ENCODE peak calls at places on chromosomes 2 and 18, in eight cellular contexts. G is right cardiac atrium, D is cardiac fibroblast, J is adrenal gland, Z is cardiac muscle cell, M is iPS DF 6.9, E is fibroblast of lung, Y is bronchial epithelial cell. U is an unnamed sample.

GRCh38 chr2:36438454-36438977 is 82.9 kb downstream of the CRIM1 start:
- DNase-seq in M (no peak), Z (no peak), E (peak), Y (peak), G (no peak), D (peak), J (no peak), U (peak)

GRCh38 chr2:59176737-59177136 is 935.6 kb upstream of the FANCL start:
- DNase-seq in Z (no peak), J (no peak), E (no peak), M (no peak), D (no peak), Y (peak), G (no peak), U (no peak)

GRCh38 chr2:71299507-71299906 is 32.1 kb upstream of the ZNF638 start:
- DNase-seq in D (peak), Z (peak), Y (peak), G (no peak), J (no peak), E (peak), M (no peak), U (no peak)

GRCh38 chr2:145036421-145036901 is 516.5 kb upstream of the ZEB2 start:
- DNase-seq in M (no peak), J (no peak), Z (no peak), Y (no peak), E (no peak), D (peak), G (no peak), U (no peak)

GRCh38 chr2:133438026-133438425 is 130.2 kb downstream of the NCKAP5 start:
- DNase-seq in J (no peak), D (no peak), Y (no peak), M (no peak), E (no peak), Z (no peak), G (no peak), U (no peak)

GRCh38 chr2:157833721-157834120 is 42.4 kb downstream of the ACVR1 start:
- DNase-seq in J (no peak), M (no peak), D (no peak), Y (no peak), Z (no peak), E (no peak), G (no peak), U (no peak)

GRCh38 chr18:54772081-54772480 is 56.2 kb upstream of the RAB27B start:
- DNase-seq in M (no peak), Z (no peak), D (no peak), Y (peak), G (no peak), J (no peak), E (no peak), U (no peak)

GRCh38 chr2:152920846-152921245 is 202.4 kb downstream of the ARL6IP6 start:
- DNase-seq in E (no peak), M (no peak), Y (peak), J (peak), D (no peak), Z (peak), G (no peak), U (no peak)

GRCh38 chr2:32864337-32864736 is 82.4 kb upstream of the LTBP1 start:
- DNase-seq in J (no peak), G (no peak), E (peak), Z (no peak), M (no peak), Y (no peak), D (peak), U (peak)

GRCh38 chr18:682833-683232 is 25.4 kb downstream of the TYMS start:
- DNase-seq in J (no peak), Z (no peak), E (no peak), Y (no peak), M (no peak), G (no peak), D (no peak), U (no peak)

GRCh38 chr2:223057545-223057944 is 5.6 kb downstream of the KCNE4 start:
- DNase-seq in E (no peak), J (no peak), Z (no peak), G (no peak), Y (no peak), D (peak), M (no peak), U (no peak)

GRCh38 chr2:165245081-165245480 is 5.9 kb downstream of the SCN2A start:
- DNase-seq in M (no peak), J (no peak), Y (no peak), D (no peak), E (no peak), Z (no peak), G (no peak), U (no peak)

GRCh38 chr2:37623971-37624897 is 47.2 kb downstream of the CDC42EP3 start:
- DNase-seq in G (no peak), Y (peak), E (peak), J (no peak), M (no peak), Z (no peak), D (no peak), U (peak)

GRCh38 chr2:106098081-106098480 is 96.0 kb downstream of the UXS1 start:
- DNase-seq in Z (peak), M (no peak), J (no peak), D (peak), E (peak), G (no peak), Y (no peak), U (no peak)

GRCh38 chr18:10950876-10951630 is 198.3 kb downstream of the PIEZO2 start:
- DNase-seq in E (no peak), Z (no peak), G (no peak), J (no peak), Y (no peak), M (no peak), D (no peak), U (no peak)

GRCh38 chr2:20617892-20618467 is 32.9 kb downstream of the HS1BP3 start:
- DNase-seq in E (peak), Z (peak), Y (peak), M (no peak), D (peak), G (peak), J (peak), U (peak)

GRCh38 chr2:237894986-237895543 is 35.6 kb downstream of the RAMP1 start:
- DNase-seq in Y (no peak), Z (no peak), J (no peak), D (no peak), M (no peak), G (peak), E (no peak), U (no peak)

GRCh38 chr2:134160793-134161504 is 92.9 kb upstream of the MGAT5 start:
- DNase-seq in J (peak), D (peak), E (peak), Y (no peak), G (peak), M (no peak), Z (no peak), U (no peak)

GRCh38 chr2:197088694-197089093 is 162.2 kb upstream of the PGAP1 start:
- DNase-seq in Y (no peak), E (peak), J (no peak), Z (no peak), D (peak), G (no peak), M (no peak), U (peak)

GRCh38 chr2:127389778-127390435 is 2.1 kb upstream of the MAP3K2 start:
- DNase-seq in Y (no peak), Z (no peak), E (no peak), M (no peak), J (no peak), G (no peak), D (no peak), U (no peak)

GRCh38 chr2:176178271-176178806 is 10.1 kb upstream of the HOXD1 start:
- DNase-seq in M (no peak), D (no peak), J (no peak), G (no peak), Z (peak), Y (peak), E (no peak), U (no peak)

GRCh38 chr18:2889761-2890192 is 43.0 kb downstream of the EMILIN2 start:
- DNase-seq in G (no peak), E (no peak), Z (no peak), D (peak), Y (peak), M (no peak), J (no peak), U (no peak)
- H3K4me3 ChIP-seq in G (no peak), E (no peak), Z (no peak), D (no peak), Y (no peak), M (no peak), J (no peak), U (no peak)

GRCh38 chr2:27493948-27494283 is 1.1 kb downstream of the FNDC4 start:
- DNase-seq in Z (no peak), D (no peak), E (no peak), J (no peak), M (no peak), Y (no peak), G (peak), U (no peak)
- H3K4me3 ChIP-seq in Z (no peak), D (no peak), E (no peak), J (no peak), M (no peak), Y (no peak), G (no peak), U (peak)

GRCh38 chr2:221485500-221485870 is 86.6 kb downstream of the EPHA4 start:
- DNase-seq in Y (no peak), E (no peak), D (no peak), J (no peak), G (no peak), M (no peak), Z (no peak), U (no peak)
- H3K4me3 ChIP-seq in Y (no peak), E (no peak), D (no peak), J (no peak), G (no peak), M (no peak), Z (no peak), U (no peak)

GRCh38 chr2:217289909-217290283 is 430.0 kb upstream of the TNP1 start:
- DNase-seq in G (peak), E (peak), D (peak), Y (peak), Z (peak), J (peak), M (no peak), U (no peak)
- H3K4me3 ChIP-seq in G (no peak), E (no peak), D (no peak), Y (no peak), Z (no peak), J (no peak), M (no peak), U (no peak)

GRCh38 chr18:22169011-22169888 is at the start of gene GATA6:
- DNase-seq in Y (peak), D (peak), J (peak), E (peak), M (no peak), Z (peak), G (peak), U (peak)

GRCh38 chr18:22170421-22171262 is 1.3 kb downstream of the GATA6 start:
- DNase-seq in D (peak), M (no peak), E (peak), Y (no peak), G (peak), Z (peak), J (peak), U (no peak)

GRCh38 chr18:22171263-22171838 is 2.0 kb downstream of the GATA6 start:
- DNase-seq in J (no peak), M (no peak), D (peak), Z (no peak), Y (no peak), G (peak), E (no peak), U (no peak)

GRCh38 chr18:22168360-22168921 is 948 bp upstream of the GATA6 start:
- DNase-seq in Y (no peak), G (peak), E (peak), D (peak), Z (peak), M (no peak), J (peak), U (no peak)

DNA sequence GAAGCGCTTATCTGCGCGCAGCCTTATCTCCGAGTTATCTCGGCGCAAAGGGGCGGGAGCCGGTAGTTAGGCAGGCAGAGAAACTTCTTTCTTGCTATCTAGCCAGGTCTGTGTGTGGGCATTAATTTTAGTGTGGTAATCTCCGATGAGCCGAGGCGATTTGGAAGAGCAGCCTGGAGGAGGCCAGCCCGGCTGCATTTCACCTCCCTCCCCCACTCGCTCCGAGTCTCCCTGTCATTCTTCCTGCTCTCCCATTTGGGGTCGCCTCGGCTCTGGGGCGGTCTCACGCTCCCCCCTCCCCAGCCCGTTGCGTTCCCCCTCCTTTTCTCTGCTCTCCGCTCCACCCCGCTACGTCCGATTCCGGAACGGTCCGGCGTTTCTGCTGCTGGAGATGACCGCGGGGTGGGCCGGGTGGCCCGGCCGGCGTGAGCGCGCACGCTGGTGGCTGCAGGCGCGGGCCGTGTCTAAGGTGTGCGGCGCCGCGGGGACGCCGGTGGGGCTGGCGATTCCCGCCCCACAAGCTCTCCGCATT is 566 bp downstream of the GATA6 start:
- DNase-seq in M (no peak), E (peak), Z (peak), G (peak), J (peak), Y (no peak), D (peak), U (no peak)
- H3K4me3 ChIP-seq in M (peak), E (peak), Z (peak), G (peak), J (peak), Y (peak), D (peak), U (peak)

GRCh38 chr2:236662231-236663160 is 92.9 kb downstream of the ACKR3 start:
- DNase-seq in D (peak), G (no peak), J (no peak), M (no peak), E (no peak), Z (no peak), Y (no peak), U (peak)

GRCh38 chr2:236659758-236660150 is 90.1 kb downstream of the ACKR3 start:
- DNase-seq in D (peak), G (no peak), Y (peak), J (no peak), M (no peak), E (peak), Z (no peak), U (peak)

GRCh38 chr2:236661762-236662110 is 92.1 kb downstream of the ACKR3 start:
- DNase-seq in Z (no peak), D (peak), E (no peak), M (no peak), J (no peak), Y (no peak), G (no peak), U (peak)

GRCh38 chr2:236658974-236659757 is 89.5 kb downstream of the ACKR3 start:
- DNase-seq in E (no peak), G (no peak), J (no peak), Y (no peak), Z (no peak), D (no peak), M (no peak), U (no peak)

DNA sequence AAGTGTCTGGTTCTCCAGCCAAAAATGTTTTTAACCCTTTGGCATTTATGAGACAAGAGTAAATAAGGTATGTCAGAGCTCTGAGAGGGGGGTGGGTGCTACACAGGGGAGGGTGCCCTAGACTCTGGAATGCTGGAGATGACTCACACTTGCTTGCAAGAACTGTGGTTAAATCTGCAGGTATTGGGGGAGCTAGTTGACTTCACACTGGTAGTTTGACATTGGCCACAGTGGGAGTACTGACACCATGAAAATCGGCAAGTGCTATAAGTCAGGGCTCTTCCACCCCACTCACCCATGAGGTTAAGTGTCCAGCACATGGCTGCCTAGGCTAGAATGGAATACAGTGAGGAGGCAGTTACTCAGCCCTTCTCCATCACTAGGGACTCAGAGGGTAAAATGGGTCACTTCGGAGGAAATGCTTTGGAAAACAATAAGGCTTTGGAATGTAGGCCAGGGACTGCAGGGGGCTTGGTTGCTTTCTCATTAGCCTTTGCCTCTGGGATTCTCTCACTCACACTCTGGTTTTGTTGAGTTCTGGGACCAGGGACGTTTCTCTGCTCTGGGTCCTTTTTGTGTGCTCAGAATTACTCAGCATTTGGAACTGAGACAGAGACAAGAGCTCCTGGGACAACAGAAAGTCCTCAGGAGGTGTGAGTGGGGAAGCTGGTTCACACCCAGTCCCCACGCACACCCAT is 91.6 kb downstream of the ACKR3 start:
- DNase-seq in D (peak), Z (no peak), M (no peak), G (no peak), E (no peak), Y (peak), J (no peak), U (peak)
- H3K4me3 ChIP-seq in D (no peak), Z (no peak), M (no peak), G (no peak), E (no peak), Y (no peak), J (no peak), U (no peak)

GRCh38 chr2:29718326-29718725 is 203.1 kb downstream of the ALK start:
- DNase-seq in G (no peak), Y (no peak), D (no peak), M (no peak), Z (no peak), E (no peak), J (no peak), U (no peak)

GRCh38 chr2:29724282-29724681 is 197.1 kb downstream of the ALK start:
- DNase-seq in D (no peak), E (no peak), M (no peak), G (no peak), Y (no peak), Z (no peak), J (no peak), U (no peak)

GRCh38 chr2:29715655-29716054 is 205.7 kb downstream of the ALK start:
- DNase-seq in Y (no peak), D (no peak), G (no peak), E (no peak), J (no peak), Z (no peak), M (no peak), U (no peak)

GRCh38 chr2:29723255-29724001 is 198.0 kb downstream of the ALK start:
- DNase-seq in J (no peak), D (no peak), Z (no peak), G (no peak), E (no peak), M (no peak), Y (peak), U (no peak)

DNA sequence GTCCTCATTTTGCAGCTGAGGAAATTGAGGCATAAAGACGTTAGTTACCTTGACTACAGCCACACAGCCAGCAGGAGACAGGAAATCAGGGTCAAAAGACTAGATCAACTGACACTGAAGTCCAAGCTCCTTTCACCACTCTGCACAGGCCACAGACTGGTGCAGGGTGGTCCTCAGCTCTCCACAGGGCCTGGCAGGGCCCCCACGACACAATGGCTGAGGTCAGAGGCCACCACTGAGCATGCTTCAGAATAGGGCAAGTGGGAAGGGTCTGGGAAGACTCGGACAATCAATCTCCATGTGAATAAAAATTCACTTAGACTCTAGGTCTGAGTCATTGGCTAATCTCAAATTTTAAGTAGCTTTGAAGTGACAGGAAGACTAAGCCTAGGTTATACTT is 201.8 kb downstream of the ALK start:
- DNase-seq in M (no peak), Y (no peak), E (no peak), J (no peak), G (no peak), D (no peak), Z (no peak), U (no peak)
- H3K4me3 ChIP-seq in M (no peak), Y (no peak), E (no peak), J (no peak), G (no peak), D (no peak), Z (no peak), U (no peak)

DNA sequence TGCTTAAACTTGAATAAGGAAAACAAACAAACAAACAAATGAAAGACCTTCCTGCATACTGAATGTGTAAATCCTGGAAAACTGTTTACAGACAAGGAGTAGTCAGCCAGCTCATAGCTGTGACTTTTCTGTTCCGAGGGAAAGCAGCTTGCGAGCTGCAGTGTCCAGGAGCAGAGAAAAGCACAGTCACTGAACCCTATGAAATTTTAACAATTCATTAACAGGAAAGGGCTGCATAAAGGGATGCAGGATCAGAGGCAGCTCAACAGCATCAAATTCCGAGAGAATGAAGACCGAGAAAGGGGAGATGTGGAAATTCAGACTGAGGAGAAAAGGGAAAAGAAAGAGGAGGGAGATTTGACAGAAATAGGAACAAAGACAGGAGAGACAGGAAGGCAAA is 210.4 kb upstream of the PIK3C3 start:
- DNase-seq in M (no peak), J (no peak), Y (no peak), Z (no peak), D (peak), G (no peak), E (peak), U (no peak)
- H3K4me3 ChIP-seq in M (no peak), J (no peak), Y (no peak), Z (no peak), D (no peak), G (no peak), E (no peak), U (no peak)

GRCh38 chr2:219245899-219246230 is 586 bp downstream of the STK16 start:
- DNase-seq in E (no peak), Y (no peak), G (no peak), M (no peak), D (no peak), Z (no peak), J (peak), U (no peak)

GRCh38 chr2:219245148-219245898 is at the start of the genes GLB1L and STK16:
- DNase-seq in D (peak), E (peak), Y (peak), Z (peak), J (peak), M (peak), G (peak), U (peak)

GRCh38 chr2:219244789-219245147 is 476 bp downstream of the GLB1L start:
- DNase-seq in D (no peak), J (no peak), E (no peak), M (no peak), Z (no peak), G (no peak), Y (no peak), U (no peak)

GRCh38 chr2:219246559-219246958 is 1.3 kb downstream of the STK16 start:
- DNase-seq in E (no peak), J (no peak), Z (no peak), Y (no peak), M (no peak), G (peak), D (no peak), U (no peak)

GRCh38 chr2:219243291-219243761 is 1.9 kb downstream of the GLB1L start:
- DNase-seq in Y (no peak), G (peak), E (peak), M (no peak), J (peak), D (peak), Z (no peak), U (no peak)
- H3K4me3 ChIP-seq in Y (no peak), G (no peak), E (no peak), M (no peak), J (no peak), D (peak), Z (no peak), U (peak)

U was measured in skeletal muscle cell.